ENCODE peak calls at places on chromosomes 13 and 19, in four cellular contexts. V is effector memory CD4-positive, alpha-beta T cell; F is body of pancreas; K is fibroblast of lung. G is an unnamed sample.
A peak's percentile ranks its signal among the peaks of the same experiment; 100 is the strongest.

GRCh38 chr13:97148894-97149293 is 73.2 kb upstream of the MBNL2 start:
- DNase-seq in V (no peak), F (no peak), K (no peak), G (no peak)

GRCh38 chr19:7482584-7483439 is 6.0 kb downstream of the PEX11G start:
- DNase-seq in V (no peak), F (no peak), K (peak; percentile 14), G (no peak)

GRCh38 chr13:35824395-35824794 is 306.8 kb downstream of the DCLK1 start:
- DNase-seq in V (no peak), F (no peak), K (no peak), G (no peak)

GRCh38 chr19:13022111-13022858 is 27.0 kb downstream of the NFIX start:
- DNase-seq in V (no peak), F (no peak), K (peak; percentile 66), G (no peak)

GRCh38 chr19:11581740-11582139 is 4.3 kb upstream of the ACP5 start:
- DNase-seq in V (no peak), F (peak; percentile 10), K (no peak), G (no peak)

GRCh38 chr13:47678201-47678963 is 322.7 kb downstream of the SUCLA2 start:
- DNase-seq in V (no peak), F (no peak), K (no peak), G (no peak)

GRCh38 chr19:28968721-28969120 is 244.2 kb downstream of the UQCRFS1 start:
- DNase-seq in V (no peak), F (no peak), K (no peak), G (no peak)

GRCh38 chr19:30116984-30117555 is 175.0 kb downstream of the URI1 start:
- DNase-seq in V (no peak), F (no peak), K (no peak), G (no peak)

GRCh38 chr19:30360378-30361106 is 11.6 kb upstream of the ZNF536 start:
- DNase-seq in V (no peak), F (no peak), K (no peak), G (no peak)

GRCh38 chr13:60654405-60654804 is 257.4 kb downstream of the TDRD3 start:
- DNase-seq in V (no peak), F (peak; percentile 9), K (peak; percentile 3), G (no peak)

GRCh38 chr13:44335463-44335862 is 38.2 kb upstream of the SERP2 start:
- DNase-seq in V (no peak), F (no peak), K (no peak), G (no peak)

GRCh38 chr19:13095393-13095784 is 7.3 kb downstream of the LYL1 start:
- DNase-seq in V (no peak), F (no peak), K (no peak), G (no peak)

GRCh38 chr19:12737666-12738351 is 512 bp downstream of the GET3 start:
- DNase-seq in V (no peak), F (no peak), K (no peak), G (no peak)

GRCh38 chr13:67052550-67053237 is 177.4 kb downstream of the PCDH9 start:
- DNase-seq in V (no peak), F (no peak), K (no peak), G (no peak)

GRCh38 chr13:106919093-106919492 is 351.2 kb upstream of the ARGLU1 start:
- DNase-seq in V (no peak), F (no peak), K (no peak), G (no peak)

GRCh38 chr19:16013851-16014840 is 62.1 kb upstream of the TPM4 start:
- DNase-seq in V (no peak), F (no peak), K (no peak), G (no peak)

GRCh38 chr19:8390617-8390981 is 439 bp downstream of the RAB11B start:
- DNase-seq in V (peak; percentile 89), F (peak; percentile 97), K (peak; percentile 93), G (peak; percentile 59)

GRCh38 chr13:37175996-37176395 is 70.5 kb upstream of the CSNK1A1L start:
- DNase-seq in V (no peak), F (no peak), K (peak; percentile 94), G (no peak)
- H3K27ac ChIP-seq in V (no peak overlapping the region), F (no peak overlapping the region), K (no peak overlapping the region), G (no peak overlapping the region)

DNA sequence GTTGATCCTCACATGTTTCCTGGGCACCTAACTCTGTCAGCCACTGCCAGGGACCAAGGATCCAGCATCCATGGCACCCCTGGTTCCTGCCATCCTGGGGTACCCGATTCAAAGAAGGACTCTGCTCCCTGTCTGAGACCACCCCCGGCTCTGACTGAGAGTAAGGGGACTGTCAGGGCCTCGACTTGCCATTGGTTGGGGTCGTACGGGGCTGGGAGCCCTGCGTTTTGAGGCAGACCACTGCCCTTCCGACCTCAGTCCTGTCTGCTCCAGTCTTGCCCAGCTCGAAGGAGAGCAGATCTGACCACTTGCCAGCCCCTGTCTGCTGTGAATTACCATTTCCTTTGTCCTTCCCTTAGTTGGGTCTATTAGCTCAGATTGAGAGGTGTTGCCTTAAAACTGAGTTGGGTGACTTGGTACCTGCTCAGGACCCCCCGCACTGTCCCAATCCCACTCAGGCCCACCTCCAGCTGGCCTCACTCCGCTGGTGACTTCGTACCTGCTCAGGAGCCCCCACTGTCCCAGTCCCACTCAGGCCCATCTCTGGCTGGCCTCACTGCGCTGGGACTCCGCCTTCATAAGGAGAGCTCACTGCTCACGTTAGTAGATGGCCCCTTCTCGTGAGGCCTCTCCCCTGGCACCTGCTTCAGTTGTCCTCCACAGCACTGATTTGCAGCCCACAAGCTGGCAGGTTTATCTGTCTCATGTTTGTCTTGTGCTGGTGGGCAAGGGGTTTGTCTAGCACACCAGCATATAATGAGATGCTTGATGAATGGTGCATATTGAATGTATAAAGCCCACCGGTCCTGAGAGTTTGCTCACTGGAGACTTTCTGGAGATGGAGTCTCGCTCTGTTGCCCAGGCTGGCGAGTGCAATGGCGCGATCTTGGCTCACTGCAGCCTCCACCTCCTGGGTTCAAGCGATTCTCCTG is 3.9 kb downstream of the RPL28 start:
- DNase-seq in V (no peak), F (no peak), K (no peak), G (no peak)
- H3K27ac ChIP-seq in V (no peak overlapping the region), F (no peak overlapping the region), K (peak overlapping the region; percentile 28), G (no peak overlapping the region)

DNA sequence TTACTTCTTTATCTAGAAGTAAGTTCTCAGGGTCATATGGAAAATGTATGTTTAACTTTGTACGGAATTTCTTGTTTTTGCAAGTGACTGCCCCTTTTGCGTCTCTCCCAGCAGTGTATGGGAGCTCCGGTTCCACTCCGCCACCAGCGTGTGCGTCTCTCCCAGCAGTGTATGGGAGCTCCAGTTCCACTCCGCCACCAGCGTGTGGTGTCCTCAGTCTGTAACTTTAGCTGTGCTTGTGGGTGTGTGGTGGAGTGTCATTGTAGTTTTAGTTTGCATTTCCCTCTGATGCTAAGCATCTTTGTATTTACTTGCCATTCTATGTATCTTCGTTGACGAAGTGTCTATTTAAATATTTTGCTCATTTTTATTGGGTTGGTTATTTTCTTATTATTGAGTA is 2.4 kb downstream of the CUL4A start:
- DNase-seq in V (no peak), F (no peak), K (no peak), G (no peak)
- H3K27ac ChIP-seq in V (no peak overlapping the region), F (no peak overlapping the region), K (no peak overlapping the region), G (no peak overlapping the region)

GRCh38 chr13:51970251-51970793 is 40.9 kb downstream of the ATP7B start:
- DNase-seq in V (no peak), F (no peak), K (no peak), G (no peak)
- H3K27ac ChIP-seq in V (no peak overlapping the region), F (no peak overlapping the region), K (no peak overlapping the region), G (no peak overlapping the region)

G was measured in esophagus squamous epithelium.